ENCODE peak calls at places on chromosome 13, in six cellular contexts. One of them, this sample, is unnamed.

GRCh38 chr13:39888865-39889810 is 233.7 kb downstream of the COG6 start:
- DNase-seq in H7: no peak
- DNase-seq in iPS-NIHi11: no peak
- DNase-seq in CD8-positive, alpha-beta T cell: no peak
- DNase-seq in right atrium auricular region: no peak
- DNase-seq in endothelial cell: no peak
- DNase-seq in this sample: no peak

GRCh38 chr13:77565635-77566034 is 30.1 kb downstream of the SCEL start:
- DNase-seq in endothelial cell: peak
- DNase-seq in H7: peak
- DNase-seq in CD8-positive, alpha-beta T cell: no peak
- DNase-seq in iPS-NIHi11: peak
- DNase-seq in right atrium auricular region: no peak
- DNase-seq in this sample: no peak

GRCh38 chr13:76014618-76015315 is 378.6 kb downstream of the LMO7 start:
- DNase-seq in iPS-NIHi11: no peak
- DNase-seq in CD8-positive, alpha-beta T cell: no peak
- DNase-seq in right atrium auricular region: no peak
- DNase-seq in H7: no peak
- DNase-seq in endothelial cell: no peak
- DNase-seq in this sample: no peak

GRCh38 chr13:63948045-63948444 is 2532.4 kb upstream of the PCDH20 start:
- DNase-seq in endothelial cell: no peak
- DNase-seq in right atrium auricular region: no peak
- DNase-seq in iPS-NIHi11: no peak
- DNase-seq in CD8-positive, alpha-beta T cell: no peak
- DNase-seq in H7: no peak
- DNase-seq in this sample: no peak

GRCh38 chr13:43261018-43261417 is 237.6 kb downstream of the DNAJC15 start:
- DNase-seq in endothelial cell: no peak
- DNase-seq in CD8-positive, alpha-beta T cell: no peak
- DNase-seq in H7: no peak
- DNase-seq in right atrium auricular region: no peak
- DNase-seq in iPS-NIHi11: no peak
- DNase-seq in this sample: no peak

GRCh38 chr13:110784748-110785147 is 71.2 kb downstream of the ING1 start:
- DNase-seq in right atrium auricular region: no peak
- DNase-seq in iPS-NIHi11: no peak
- DNase-seq in endothelial cell: no peak
- DNase-seq in H7: no peak
- DNase-seq in CD8-positive, alpha-beta T cell: no peak
- DNase-seq in this sample: no peak

GRCh38 chr13:112756511-112756966 is 66.7 kb downstream of the ATP11A start:
- DNase-seq in iPS-NIHi11: no peak
- DNase-seq in H7: no peak
- DNase-seq in right atrium auricular region: no peak
- DNase-seq in CD8-positive, alpha-beta T cell: no peak
- DNase-seq in endothelial cell: no peak
- DNase-seq in this sample: peak

GRCh38 chr13:95955255-95955654 is 97.9 kb downstream of the UGGT2 start:
- DNase-seq in right atrium auricular region: no peak
- DNase-seq in iPS-NIHi11: no peak
- DNase-seq in endothelial cell: no peak
- DNase-seq in CD8-positive, alpha-beta T cell: no peak
- DNase-seq in H7: no peak
- DNase-seq in this sample: no peak

GRCh38 chr13:94896238-94896637 is 183.9 kb upstream of the SOX21 start:
- DNase-seq in endothelial cell: no peak
- DNase-seq in right atrium auricular region: no peak
- DNase-seq in CD8-positive, alpha-beta T cell: no peak
- DNase-seq in H7: no peak
- DNase-seq in iPS-NIHi11: no peak
- DNase-seq in this sample: no peak

GRCh38 chr13:64767054-64767453 is 2463.1 kb downstream of the PCDH9 start:
- DNase-seq in iPS-NIHi11: no peak
- DNase-seq in right atrium auricular region: no peak
- DNase-seq in endothelial cell: no peak
- DNase-seq in CD8-positive, alpha-beta T cell: no peak
- DNase-seq in H7: no peak
- DNase-seq in this sample: no peak

GRCh38 chr13:24502567-24503375 is 9.8 kb downstream of the PARP4 start:
- DNase-seq in endothelial cell: no peak
- DNase-seq in right atrium auricular region: no peak
- DNase-seq in CD8-positive, alpha-beta T cell: no peak
- DNase-seq in iPS-NIHi11: peak
- DNase-seq in H7: peak
- DNase-seq in this sample: no peak

GRCh38 chr13:97212540-97213146 is 9.5 kb upstream of the MBNL2 start:
- DNase-seq in CD8-positive, alpha-beta T cell: no peak
- DNase-seq in iPS-NIHi11: peak
- DNase-seq in right atrium auricular region: no peak
- DNase-seq in H7: no peak
- DNase-seq in endothelial cell: peak
- DNase-seq in this sample: no peak

GRCh38 chr13:101942038-101942437 is 459.8 kb downstream of the FGF14 start:
- DNase-seq in right atrium auricular region: no peak
- DNase-seq in H7: peak
- DNase-seq in iPS-NIHi11: peak
- DNase-seq in CD8-positive, alpha-beta T cell: no peak
- DNase-seq in endothelial cell: peak
- DNase-seq in this sample: no peak

This sample was measured in chondrocyte.